ENCODE peak calls at places on chromosomes 6 and 20, in four cellular contexts. C is GM13977; X is IMR-90; E is CD8-positive, alpha-beta T cell. M is an unnamed sample.

GRCh38 chr6:52400316-52401041 is 19.7 kb upstream of the EFHC1 start:
- DNase-seq in C (no peak), X (no peak), E (no peak), M (no peak)

GRCh38 chr20:37849169-37849568 is 53.8 kb upstream of the VSTM2L start:
- DNase-seq in C (no peak), X (no peak), E (no peak), M (no peak)

GRCh38 chr6:12033770-12034169 is 21.7 kb downstream of the HIVEP1 start:
- DNase-seq in C (no peak), X (peak; percentile 56), E (no peak), M (peak; percentile 95)

GRCh38 chr6:111522393-111523020 is 39.5 kb upstream of the REV3L start:
- DNase-seq in C (no peak), X (no peak), E (no peak), M (no peak)

GRCh38 chr6:8904754-8905153 is 469.4 kb upstream of the SLC35B3 start:
- DNase-seq in C (no peak), X (no peak), E (no peak), M (no peak)

GRCh38 chr6:53192590-53193232 is 44.1 kb upstream of the GCM1 start:
- DNase-seq in C (no peak), X (no peak), E (no peak), M (peak; percentile 11)

GRCh38 chr6:22470454-22471368 is 98.7 kb upstream of the HDGFL1 start:
- DNase-seq in C (no peak), X (peak; percentile 51), E (no peak), M (peak; percentile 64)

GRCh38 chr6:30142665-30143064 is 6.7 kb downstream of the TRIM40 start:
- DNase-seq in C (no peak), X (no peak), E (no peak), M (no peak)

GRCh38 chr6:10621847-10622246 is 72.6 kb downstream of the C6orf52 start:
- DNase-seq in C (no peak), X (no peak), E (no peak), M (no peak)

GRCh38 chr20:19098092-19098491 is 114.3 kb upstream of the SLC24A3 start:
- DNase-seq in C (no peak), X (no peak), E (no peak), M (no peak)

GRCh38 chr20:11195899-11196558 is 522.2 kb upstream of the JAG1 start:
- DNase-seq in C (no peak), X (peak; percentile 95), E (no peak), M (peak; percentile 92)

GRCh38 chr20:53284141-53285055 is 309.2 kb downstream of the ZNF217 start:
- DNase-seq in C (no peak), X (no peak), E (no peak), M (no peak)

GRCh38 chr6:126181890-126182289 is 158.0 kb upstream of the CENPW start:
- DNase-seq in C (no peak), X (no peak), E (no peak), M (no peak)

DNA sequence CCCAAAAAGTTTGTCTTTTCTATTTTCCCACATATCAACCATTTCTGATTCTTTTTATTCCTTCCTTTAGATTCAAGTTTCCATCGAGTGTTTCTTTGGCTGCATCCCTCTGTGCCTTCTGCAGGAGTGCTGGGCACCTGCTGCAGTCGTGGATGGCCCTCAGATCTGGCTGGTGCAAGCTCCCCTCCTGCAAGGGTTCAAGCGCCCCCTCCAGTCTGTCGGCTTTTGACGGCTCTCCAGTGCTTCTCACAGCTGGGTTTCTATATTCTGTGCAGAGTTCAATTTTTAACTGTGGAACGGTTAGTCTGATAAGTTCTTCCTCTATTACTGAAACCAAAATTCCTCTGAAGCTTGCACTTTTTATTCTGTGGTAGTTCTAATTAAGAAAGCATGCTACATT is 132.1 kb downstream of the HUS1B start:
- DNase-seq in C (no peak), X (no peak), E (peak; percentile 27), M (no peak)
- TF ChIP-seq CTCF in C (peak; percentile 39), X (no peak), E (no peak), M (no peak)

GRCh38 chr6:121497869-121498462 is 62.5 kb downstream of the GJA1 start:
- DNase-seq in C (no peak), X (no peak), E (no peak), M (no peak)

GRCh38 chr6:121491576-121491975 is 56.1 kb downstream of the GJA1 start:
- DNase-seq in C (no peak), X (peak; percentile 16), E (no peak), M (no peak)

DNA sequence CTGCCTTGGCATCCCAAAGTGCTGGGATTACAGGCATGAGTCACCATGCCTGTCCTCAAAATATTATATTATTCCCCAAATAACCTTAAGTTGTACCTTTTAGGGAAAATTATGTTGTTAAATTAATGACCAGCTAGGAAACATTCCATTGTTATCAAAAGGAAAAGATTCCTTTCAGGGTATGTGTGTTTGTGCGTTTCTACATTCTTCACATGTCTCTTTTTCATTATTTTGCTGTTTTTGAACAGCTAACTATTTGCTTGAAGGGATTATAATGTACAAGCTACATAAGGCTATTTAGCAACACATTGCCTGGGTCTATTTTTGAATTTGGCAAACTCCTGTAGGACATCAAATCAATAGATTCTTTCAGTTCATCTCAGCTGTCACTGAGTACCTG is 57.1 kb downstream of the GJA1 start:
- DNase-seq in C (no peak), X (no peak), E (no peak), M (no peak)
- TF ChIP-seq CTCF in C (no peak), X (no peak), E (no peak), M (no peak)

GRCh38 chr6:88359530-88360202 is 193.5 kb upstream of the CNR1 start:
- DNase-seq in C (no peak), X (no peak), E (no peak), M (no peak)
- TF ChIP-seq CTCF in C (no peak), X (no peak), E (no peak), M (no peak)

GRCh38 chr6:116444092-116444491 is 17.1 kb upstream of the CALHM6 start:
- DNase-seq in C (no peak), X (peak; percentile 51), E (no peak), M (peak; percentile 45)
- TF ChIP-seq CTCF in C (peak; percentile 61), X (peak; percentile 55), E (peak; percentile 62), M (peak; percentile 47)

M was measured in bronchial epithelial cell.